ENCODE peak calls at places on chromosomes 13 and 19, in six cellular contexts. Z, Q, N, M, P and O are unnamed samples.

GRCh38 chr19:2240881-2241760 is 4.5 kb downstream of the SF3A2 start:
- DNase-seq in Z (no peak), Q (no peak), N (no peak), M (no peak), P (no peak), O (no peak)

GRCh38 chr13:93861818-93862217 is 617.7 kb downstream of the DCT start:
- DNase-seq in Z (no peak), Q (no peak), N (no peak), M (peak), P (no peak), O (no peak)

GRCh38 chr13:52738719-52739467 is 727 bp downstream of the CNMD start:
- DNase-seq in Z (no peak), Q (no peak), N (peak), M (no peak), P (no peak), O (peak)

GRCh38 chr13:71808708-71809107 is 58.3 kb downstream of the DACH1 start:
- DNase-seq in Z (no peak), Q (no peak), N (no peak), M (no peak), P (no peak), O (no peak)

GRCh38 chr19:46346821-46347571 is at the start of gene PPP5C:
- DNase-seq in Z (peak), Q (peak), N (peak), M (peak), P (peak), O (peak)

GRCh38 chr13:28401303-28402056 is 93.4 kb downstream of the FLT1 start:
- DNase-seq in Z (no peak), Q (no peak), N (no peak), M (peak), P (no peak), O (no peak)

GRCh38 chr13:66933994-66934393 is 296.1 kb downstream of the PCDH9 start:
- DNase-seq in Z (no peak), Q (no peak), N (peak), M (peak), P (no peak), O (no peak)

GRCh38 chr19:31096047-31096446 is 253.2 kb downstream of the TSHZ3 start:
- DNase-seq in Z (no peak), Q (no peak), N (no peak), M (no peak), P (no peak), O (no peak)

GRCh38 chr13:38394777-38395504 is 45.3 kb downstream of the UFM1 start:
- DNase-seq in Z (no peak), Q (no peak), N (no peak), M (no peak), P (no peak), O (no peak)

GRCh38 chr13:49443327-49443688 is 556 bp downstream of the CAB39L start:
- DNase-seq in Z (no peak), Q (no peak), N (no peak), M (peak), P (no peak), O (no peak)

GRCh38 chr13:61700663-61701062 is 285.0 kb upstream of the PCDH20 start:
- DNase-seq in Z (no peak), Q (no peak), N (no peak), M (no peak), P (no peak), O (no peak)

GRCh38 chr13:28719656-28720055 is 886 bp upstream of the SLC46A3 start:
- DNase-seq in Z (no peak), Q (no peak), N (no peak), M (peak), P (no peak), O (no peak)

GRCh38 chr13:72886272-72887062 is 104.5 kb downstream of the PIBF1 start:
- DNase-seq in Z (no peak), Q (no peak), N (no peak), M (peak), P (no peak), O (no peak)

GRCh38 chr19:294819-295686 is 3.9 kb upstream of the PLPP2 start:
- DNase-seq in Z (no peak), Q (no peak), N (no peak), M (peak), P (no peak), O (peak)

GRCh38 chr13:40798380-40798779 is 9.0 kb downstream of the SLC25A15 start:
- DNase-seq in Z (no peak), Q (no peak), N (no peak), M (no peak), P (no peak), O (no peak)

GRCh38 chr19:30363073-30363472 is 9.1 kb upstream of the ZNF536 start:
- DNase-seq in Z (no peak), Q (no peak), N (no peak), M (no peak), P (no peak), O (no peak)

DNA sequence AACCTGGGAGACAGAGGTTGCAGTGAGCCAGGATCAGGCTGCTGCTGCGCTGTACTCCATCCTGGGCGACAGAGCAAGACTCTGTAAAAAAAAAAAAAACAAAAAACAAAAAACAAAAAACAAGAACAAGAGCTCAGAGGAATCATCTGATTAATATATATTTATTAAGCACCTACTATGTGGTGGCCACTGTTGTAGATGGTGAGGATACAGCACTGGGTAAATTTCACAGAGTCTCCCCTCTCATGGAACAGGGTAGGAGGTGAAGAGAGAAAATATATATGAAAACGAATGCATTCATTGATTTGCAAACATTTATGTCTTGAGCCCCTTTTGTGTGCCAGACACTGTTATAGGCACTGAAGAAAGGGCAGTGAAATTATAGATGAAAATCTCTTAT is 5.9 kb upstream of the SERTAD1 start:
- DNase-seq in Z (no peak), Q (no peak), N (no peak), M (no peak), P (no peak), O (no peak)
- H3K27ac ChIP-seq in Z (peak), Q (peak), N (peak), M (no peak), P (no peak), O (no peak)

DNA sequence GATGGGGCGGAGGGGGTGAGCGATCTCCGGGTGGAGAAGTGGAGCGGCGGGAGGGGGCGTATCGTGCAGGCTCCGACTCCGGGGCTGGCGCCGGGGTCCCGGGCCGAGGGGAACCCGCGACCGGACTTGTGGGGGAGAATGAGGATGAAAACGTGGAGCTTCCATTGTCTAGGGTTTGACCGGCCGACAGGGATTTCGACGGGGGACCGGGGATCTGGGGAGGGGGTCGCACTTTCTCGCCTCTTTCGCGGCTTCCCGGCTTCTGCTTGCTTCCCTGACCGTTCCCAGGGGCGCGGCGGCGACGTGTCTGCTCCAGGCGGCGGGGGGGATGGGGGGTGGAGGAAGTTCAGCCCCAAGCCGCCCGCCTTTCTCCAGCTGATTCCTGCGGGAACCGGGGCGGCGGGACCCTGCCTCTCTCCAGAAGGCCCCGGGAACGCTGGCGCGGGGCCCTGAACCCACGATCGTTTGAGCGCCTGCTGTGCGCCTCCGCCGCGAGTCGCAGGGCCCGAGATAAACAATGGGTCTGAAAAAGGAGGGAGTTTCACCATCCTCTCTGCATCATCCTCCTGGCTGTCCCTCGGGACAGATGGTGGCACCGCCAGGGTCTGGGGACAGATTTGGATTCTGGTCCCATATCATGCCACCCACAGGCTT is 790 bp downstream of the TPM4 start:
- DNase-seq in Z (peak), Q (no peak), N (peak), M (no peak), P (peak), O (peak)
- TF ChIP-seq POLR2A in Z (no peak), Q (peak), N (no peak), M (no peak), P (no peak), O (no peak)

GRCh38 chr19:40305403-40305802 is 20.3 kb upstream of the AKT2 start:
- DNase-seq in Z (peak), Q (peak), N (peak), M (peak), P (no peak), O (peak)
- TF ChIP-seq CTCF in Z (peak), Q (peak), N (peak), M (peak), P (peak), O (peak)

DNA sequence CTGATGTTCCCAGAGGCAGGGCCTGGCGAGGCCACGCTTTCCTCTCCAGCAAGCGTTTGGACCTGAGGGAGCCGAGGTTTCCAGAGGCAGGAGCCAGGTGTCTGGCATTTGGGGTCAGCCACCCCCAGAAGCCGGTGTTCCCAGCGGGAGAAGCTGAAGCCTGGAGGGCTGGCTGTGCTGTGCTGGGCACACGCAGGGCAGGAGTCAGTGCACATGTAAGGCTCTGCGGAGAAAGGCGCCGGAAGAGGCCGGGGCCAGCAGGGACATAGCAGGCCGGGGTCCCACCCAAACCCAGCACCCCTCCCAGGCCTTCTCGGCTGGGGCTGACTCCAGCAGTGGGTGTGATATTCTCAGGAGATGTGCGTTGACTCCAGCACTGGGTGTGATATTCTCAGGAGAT is 31.6 kb downstream of the MCF2L start:
- DNase-seq in Z (no peak), Q (no peak), N (no peak), M (no peak), P (no peak), O (no peak)
- H3K27ac ChIP-seq in Z (no peak), Q (no peak), N (no peak), M (no peak), P (no peak), O (no peak)